ENCODE peak calls at places on chromosomes 16 and 17, in nine cellular contexts. One of them, this sample, is unnamed.

GRCh38 chr16:55323637-55324490 is at the start of gene IRX6:
- DNase-seq in fibroblast of pulmonary artery: no peak
- DNase-seq in cardiac fibroblast: no peak
- DNase-seq in right atrium auricular region: no peak
- DNase-seq in heart right ventricle: peak
- DNase-seq in transverse colon: no peak
- DNase-seq in fibroblast of the aortic adventitia: no peak
- DNase-seq in thoracic aorta: no peak
- DNase-seq in endodermal cell: peak
- DNase-seq in this sample: no peak

GRCh38 chr17:30291571-30292489 is at the start of gene BLMH:
- DNase-seq in fibroblast of pulmonary artery: peak
- DNase-seq in cardiac fibroblast: peak
- DNase-seq in right atrium auricular region: peak
- DNase-seq in heart right ventricle: peak
- DNase-seq in transverse colon: peak
- DNase-seq in fibroblast of the aortic adventitia: peak
- DNase-seq in thoracic aorta: peak
- DNase-seq in endodermal cell: peak
- DNase-seq in this sample: peak

GRCh38 chr16:78775161-78775561 is 675.7 kb downstream of the WWOX start:
- DNase-seq in fibroblast of pulmonary artery: no peak
- DNase-seq in cardiac fibroblast: no peak
- DNase-seq in right atrium auricular region: no peak
- DNase-seq in heart right ventricle: no peak
- DNase-seq in transverse colon: no peak
- DNase-seq in fibroblast of the aortic adventitia: no peak
- DNase-seq in thoracic aorta: no peak
- DNase-seq in endodermal cell: no peak
- DNase-seq in this sample: no peak

GRCh38 chr17:44108440-44109311 is 14.8 kb downstream of the HDAC5 start:
- DNase-seq in fibroblast of pulmonary artery: peak
- DNase-seq in cardiac fibroblast: peak
- DNase-seq in right atrium auricular region: peak
- DNase-seq in heart right ventricle: peak
- DNase-seq in transverse colon: peak
- DNase-seq in fibroblast of the aortic adventitia: peak
- DNase-seq in thoracic aorta: peak
- DNase-seq in endodermal cell: peak
- DNase-seq in this sample: peak

GRCh38 chr16:85755929-85756768 is 5.3 kb upstream of the C16orf74 start:
- DNase-seq in fibroblast of pulmonary artery: no peak
- DNase-seq in cardiac fibroblast: no peak
- DNase-seq in right atrium auricular region: no peak
- DNase-seq in heart right ventricle: no peak
- DNase-seq in transverse colon: peak
- DNase-seq in fibroblast of the aortic adventitia: no peak
- DNase-seq in thoracic aorta: no peak
- DNase-seq in endodermal cell: peak
- DNase-seq in this sample: no peak

GRCh38 chr16:35198223-35199199 is 1739.1 kb downstream of the TP53TG3F start:
- DNase-seq in fibroblast of pulmonary artery: no peak
- DNase-seq in cardiac fibroblast: no peak
- DNase-seq in right atrium auricular region: no peak
- DNase-seq in heart right ventricle: no peak
- DNase-seq in transverse colon: no peak
- DNase-seq in fibroblast of the aortic adventitia: no peak
- DNase-seq in thoracic aorta: no peak
- DNase-seq in endodermal cell: no peak
- DNase-seq in this sample: no peak

GRCh38 chr17:58993322-58993721 is 113.4 kb downstream of the TRIM37 start:
- DNase-seq in fibroblast of pulmonary artery: no peak
- DNase-seq in cardiac fibroblast: no peak
- DNase-seq in right atrium auricular region: no peak
- DNase-seq in heart right ventricle: no peak
- DNase-seq in transverse colon: no peak
- DNase-seq in fibroblast of the aortic adventitia: no peak
- DNase-seq in thoracic aorta: no peak
- DNase-seq in endodermal cell: no peak
- DNase-seq in this sample: no peak

GRCh38 chr17:11880714-11881113 is 116.6 kb downstream of the ZNF18 start:
- DNase-seq in fibroblast of pulmonary artery: no peak
- DNase-seq in cardiac fibroblast: peak
- DNase-seq in right atrium auricular region: no peak
- DNase-seq in heart right ventricle: peak
- DNase-seq in transverse colon: peak
- DNase-seq in fibroblast of the aortic adventitia: no peak
- DNase-seq in thoracic aorta: no peak
- DNase-seq in endodermal cell: no peak
- DNase-seq in this sample: no peak

GRCh38 chr16:84826558-84826941 is 6.8 kb downstream of the CRISPLD2 start:
- DNase-seq in fibroblast of pulmonary artery: peak
- DNase-seq in cardiac fibroblast: peak
- DNase-seq in right atrium auricular region: no peak
- DNase-seq in heart right ventricle: no peak
- DNase-seq in transverse colon: peak
- DNase-seq in fibroblast of the aortic adventitia: peak
- DNase-seq in thoracic aorta: no peak
- DNase-seq in endodermal cell: no peak
- DNase-seq in this sample: no peak

GRCh38 chr16:57307365-57307764 is 22.9 kb upstream of the PLLP start:
- DNase-seq in fibroblast of pulmonary artery: no peak
- DNase-seq in cardiac fibroblast: no peak
- DNase-seq in right atrium auricular region: no peak
- DNase-seq in heart right ventricle: no peak
- DNase-seq in transverse colon: no peak
- DNase-seq in fibroblast of the aortic adventitia: no peak
- DNase-seq in thoracic aorta: no peak
- DNase-seq in endodermal cell: no peak
- DNase-seq in this sample: no peak

GRCh38 chr17:82204831-82205719 is 7.6 kb downstream of the CCDC57 start:
- DNase-seq in fibroblast of pulmonary artery: peak
- DNase-seq in cardiac fibroblast: peak
- DNase-seq in right atrium auricular region: no peak
- DNase-seq in heart right ventricle: no peak
- DNase-seq in transverse colon: no peak
- DNase-seq in fibroblast of the aortic adventitia: peak
- DNase-seq in thoracic aorta: no peak
- DNase-seq in endodermal cell: no peak
- DNase-seq in this sample: peak

GRCh38 chr17:571224-571623 is 143.4 kb downstream of the VPS53 start:
- DNase-seq in fibroblast of pulmonary artery: no peak
- DNase-seq in cardiac fibroblast: no peak
- DNase-seq in right atrium auricular region: no peak
- DNase-seq in heart right ventricle: no peak
- DNase-seq in transverse colon: no peak
- DNase-seq in fibroblast of the aortic adventitia: no peak
- DNase-seq in thoracic aorta: no peak
- DNase-seq in endodermal cell: no peak
- DNase-seq in this sample: no peak

GRCh38 chr17:80047176-80047575 is 10.7 kb downstream of the CCDC40 start:
- DNase-seq in fibroblast of pulmonary artery: no peak
- DNase-seq in cardiac fibroblast: no peak
- DNase-seq in right atrium auricular region: no peak
- DNase-seq in heart right ventricle: no peak
- DNase-seq in transverse colon: no peak
- DNase-seq in fibroblast of the aortic adventitia: no peak
- DNase-seq in thoracic aorta: no peak
- DNase-seq in endodermal cell: no peak
- DNase-seq in this sample: no peak

GRCh38 chr17:18854956-18855355 is 3.0 kb upstream of the PRPSAP2 start:
- DNase-seq in fibroblast of pulmonary artery: no peak
- DNase-seq in cardiac fibroblast: no peak
- DNase-seq in right atrium auricular region: no peak
- DNase-seq in heart right ventricle: no peak
- DNase-seq in transverse colon: no peak
- DNase-seq in fibroblast of the aortic adventitia: no peak
- DNase-seq in thoracic aorta: no peak
- DNase-seq in endodermal cell: peak
- DNase-seq in this sample: no peak
- H3K4me3 ChIP-seq in fibroblast of pulmonary artery: no peak
- H3K4me3 ChIP-seq in cardiac fibroblast: no peak
- H3K4me3 ChIP-seq in right atrium auricular region: no peak
- H3K4me3 ChIP-seq in heart right ventricle: no peak
- H3K4me3 ChIP-seq in transverse colon: no peak
- H3K4me3 ChIP-seq in fibroblast of the aortic adventitia: peak
- H3K4me3 ChIP-seq in thoracic aorta: no peak
- H3K4me3 ChIP-seq in endodermal cell: peak
- H3K4me3 ChIP-seq in this sample: no peak

DNA sequence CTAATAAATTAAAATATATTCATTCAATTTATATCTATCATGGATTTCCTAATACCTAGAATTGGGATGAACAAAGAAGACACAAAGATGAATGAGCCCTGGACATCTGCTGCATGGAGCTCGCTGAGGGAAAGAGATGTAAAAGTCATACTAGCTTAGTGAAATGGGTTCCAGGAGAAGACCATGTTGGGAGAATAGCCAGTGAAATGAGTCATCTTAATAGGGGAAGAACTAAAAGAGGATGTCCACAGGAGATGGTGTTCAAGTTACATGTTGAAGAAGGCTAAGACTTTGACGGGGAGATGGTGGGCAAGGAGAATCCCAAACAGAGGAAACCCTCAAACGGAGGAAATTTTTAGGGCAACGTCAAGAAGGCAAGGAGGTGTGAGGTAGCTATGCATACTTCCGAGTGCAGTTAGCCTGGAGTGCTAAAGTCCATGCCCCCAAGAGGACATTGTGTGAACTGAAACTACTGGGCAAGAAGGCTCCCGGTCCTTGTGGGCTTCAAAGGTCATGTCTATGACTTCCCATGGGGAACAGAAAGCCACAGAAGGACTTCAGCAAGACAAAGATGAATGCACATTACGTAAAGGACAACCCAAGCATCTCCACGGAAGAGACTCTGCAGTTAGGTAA is 220.5 kb upstream of the CDH11 start:
- DNase-seq in fibroblast of pulmonary artery: no peak
- DNase-seq in cardiac fibroblast: no peak
- DNase-seq in right atrium auricular region: no peak
- DNase-seq in heart right ventricle: no peak
- DNase-seq in transverse colon: no peak
- DNase-seq in fibroblast of the aortic adventitia: no peak
- DNase-seq in thoracic aorta: no peak
- DNase-seq in endodermal cell: peak
- DNase-seq in this sample: no peak
- TF ChIP-seq CTCF in fibroblast of pulmonary artery: no peak
- TF ChIP-seq CTCF in cardiac fibroblast: no peak
- TF ChIP-seq CTCF in right atrium auricular region: no peak
- TF ChIP-seq CTCF in heart right ventricle: no peak
- TF ChIP-seq CTCF in transverse colon: no peak
- TF ChIP-seq CTCF in fibroblast of the aortic adventitia: no peak
- TF ChIP-seq CTCF in thoracic aorta: no peak
- TF ChIP-seq CTCF in endodermal cell: peak
- TF ChIP-seq CTCF in this sample: peak

DNA sequence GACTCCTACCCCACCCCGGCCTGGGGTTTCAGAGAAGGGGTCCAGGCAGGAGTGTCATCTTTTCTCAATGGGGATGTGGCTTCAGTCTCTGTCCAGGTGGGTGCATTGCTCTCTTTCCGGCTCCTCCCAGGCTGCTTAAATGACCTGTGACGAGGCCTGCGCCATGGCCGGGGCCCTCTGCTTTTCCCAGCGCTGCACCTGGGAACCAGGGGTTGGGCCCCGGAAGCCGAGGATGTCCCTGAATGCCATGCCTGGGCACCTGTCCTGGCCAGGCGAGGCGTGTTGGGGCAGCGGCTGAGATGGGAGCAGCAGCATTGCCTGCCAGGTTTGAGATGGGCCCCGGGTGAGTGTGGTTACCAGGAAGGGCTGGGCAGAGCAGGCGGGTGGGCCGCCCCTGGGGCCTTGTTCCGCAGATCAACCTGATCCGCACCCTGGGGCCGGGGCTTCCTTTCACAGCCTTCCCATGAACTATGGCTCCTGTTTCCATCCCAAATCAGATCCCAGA is 147.4 kb downstream of the SEC14L1 start:
- DNase-seq in fibroblast of pulmonary artery: no peak
- DNase-seq in cardiac fibroblast: no peak
- DNase-seq in right atrium auricular region: no peak
- DNase-seq in heart right ventricle: no peak
- DNase-seq in transverse colon: peak
- DNase-seq in fibroblast of the aortic adventitia: no peak
- DNase-seq in thoracic aorta: no peak
- DNase-seq in endodermal cell: peak
- DNase-seq in this sample: no peak
- H3K4me3 ChIP-seq in fibroblast of pulmonary artery: no peak
- H3K4me3 ChIP-seq in cardiac fibroblast: no peak
- H3K4me3 ChIP-seq in right atrium auricular region: no peak
- H3K4me3 ChIP-seq in heart right ventricle: no peak
- H3K4me3 ChIP-seq in transverse colon: no peak
- H3K4me3 ChIP-seq in fibroblast of the aortic adventitia: no peak
- H3K4me3 ChIP-seq in thoracic aorta: no peak
- H3K4me3 ChIP-seq in endodermal cell: no peak
- H3K4me3 ChIP-seq in this sample: no peak

GRCh38 chr17:74094651-74095050 is 108.8 kb upstream of the RPL38 start:
- DNase-seq in fibroblast of pulmonary artery: no peak
- DNase-seq in cardiac fibroblast: no peak
- DNase-seq in right atrium auricular region: no peak
- DNase-seq in heart right ventricle: no peak
- DNase-seq in transverse colon: no peak
- DNase-seq in fibroblast of the aortic adventitia: no peak
- DNase-seq in thoracic aorta: no peak
- DNase-seq in endodermal cell: no peak
- DNase-seq in this sample: no peak

GRCh38 chr17:74085434-74085833 is 118.0 kb upstream of the RPL38 start:
- DNase-seq in fibroblast of pulmonary artery: no peak
- DNase-seq in cardiac fibroblast: no peak
- DNase-seq in right atrium auricular region: no peak
- DNase-seq in heart right ventricle: no peak
- DNase-seq in transverse colon: no peak
- DNase-seq in fibroblast of the aortic adventitia: no peak
- DNase-seq in thoracic aorta: no peak
- DNase-seq in endodermal cell: peak
- DNase-seq in this sample: no peak

GRCh38 chr17:74086992-74087391 is 116.5 kb upstream of the RPL38 start:
- DNase-seq in fibroblast of pulmonary artery: no peak
- DNase-seq in cardiac fibroblast: no peak
- DNase-seq in right atrium auricular region: no peak
- DNase-seq in heart right ventricle: no peak
- DNase-seq in transverse colon: no peak
- DNase-seq in fibroblast of the aortic adventitia: no peak
- DNase-seq in thoracic aorta: no peak
- DNase-seq in endodermal cell: no peak
- DNase-seq in this sample: no peak

DNA sequence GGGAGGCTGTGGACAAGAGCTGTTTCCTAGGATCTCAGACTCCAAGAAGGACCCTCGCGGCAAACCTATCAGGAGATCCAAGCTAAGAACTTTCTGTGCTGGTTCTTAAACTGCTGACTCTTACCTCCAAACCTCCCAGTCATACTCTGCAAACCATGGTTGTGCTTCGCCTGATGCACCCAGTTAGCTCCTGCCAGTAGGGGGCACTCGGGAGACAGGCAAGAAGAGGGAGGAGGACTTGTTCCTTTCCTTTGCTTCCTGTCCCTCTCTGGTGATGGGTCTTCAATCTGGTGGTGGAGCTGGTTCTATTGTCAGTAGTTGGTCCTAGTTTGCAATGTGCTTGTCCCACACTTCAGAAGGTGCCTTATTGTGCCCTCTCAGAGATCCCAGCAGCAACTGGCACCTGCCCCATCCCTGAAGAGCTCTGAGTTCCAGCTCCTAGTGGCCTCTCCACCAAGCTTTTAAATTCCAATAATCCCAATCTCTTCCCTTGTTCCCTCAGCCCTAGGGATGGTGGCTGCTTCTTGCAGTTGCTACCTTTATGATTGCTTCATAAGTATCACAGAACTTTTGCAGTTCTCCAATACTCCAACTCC is 113.5 kb upstream of the RPL38 start:
- DNase-seq in fibroblast of pulmonary artery: peak
- DNase-seq in cardiac fibroblast: peak
- DNase-seq in right atrium auricular region: no peak
- DNase-seq in heart right ventricle: no peak
- DNase-seq in transverse colon: peak
- DNase-seq in fibroblast of the aortic adventitia: peak
- DNase-seq in thoracic aorta: no peak
- DNase-seq in endodermal cell: peak
- DNase-seq in this sample: peak
- TF ChIP-seq CTCF in fibroblast of pulmonary artery: peak
- TF ChIP-seq CTCF in cardiac fibroblast: peak
- TF ChIP-seq CTCF in right atrium auricular region: no peak
- TF ChIP-seq CTCF in heart right ventricle: peak
- TF ChIP-seq CTCF in transverse colon: peak
- TF ChIP-seq CTCF in fibroblast of the aortic adventitia: peak
- TF ChIP-seq CTCF in thoracic aorta: no peak
- TF ChIP-seq CTCF in endodermal cell: peak
- TF ChIP-seq CTCF in this sample: peak